ENCODE peak calls at places on chromosomes 5 and 9, in six cellular contexts. M, N, P, H, O and J are unnamed samples.

GRCh38 chr9:137200311-137201204 is at the start of gene TPRN:
- DNase-seq in N (peak), O (peak), P (peak), M (peak), H (peak), J (peak)

GRCh38 chr5:79858097-79858723 is 132.9 kb downstream of the MTX3 start:
- DNase-seq in N (peak), H (peak), M (peak), P (peak), O (peak), J (peak)

GRCh38 chr9:114382951-114383865 is 4.6 kb downstream of the AKNA start:
- DNase-seq in H (no peak), M (no peak), O (peak), P (no peak), N (peak), J (peak)

GRCh38 chr9:12884736-12885395 is 110.0 kb downstream of the LURAP1L start:
- DNase-seq in O (peak), P (peak), H (peak), N (peak), M (peak), J (no peak)

GRCh38 chr5:199821-200645 is 8.7 kb downstream of the LRRC14B start:
- DNase-seq in M (no peak), O (no peak), N (no peak), H (no peak), P (no peak), J (no peak)

GRCh38 chr5:40223884-40224402 is 455.8 kb upstream of the PTGER4 start:
- DNase-seq in H (peak), O (peak), M (no peak), N (peak), P (no peak), J (no peak)

GRCh38 chr9:133943781-133944745 is 48.1 kb downstream of the VAV2 start:
- DNase-seq in H (no peak), M (no peak), N (peak), P (no peak), O (peak), J (no peak)

GRCh38 chr5:149409268-149409948 is 30.3 kb upstream of the IL17B start:
- DNase-seq in H (no peak), M (no peak), N (no peak), O (no peak), P (no peak), J (no peak)

GRCh38 chr5:137589185-137589584 is 90.1 kb upstream of the SPOCK1 start:
- DNase-seq in O (no peak), P (no peak), N (no peak), M (no peak), H (no peak), J (no peak)

GRCh38 chr5:158351485-158352140 is 492.7 kb upstream of the CLINT1 start:
- DNase-seq in M (no peak), O (no peak), H (no peak), P (no peak), N (no peak), J (no peak)

GRCh38 chr9:5632540-5632939 is 3.6 kb downstream of the RIC1 start:
- DNase-seq in N (no peak), P (peak), O (no peak), M (no peak), H (no peak), J (no peak)

GRCh38 chr9:1978941-1979340 is 36.2 kb upstream of the SMARCA2 start:
- DNase-seq in N (peak), M (no peak), H (no peak), O (peak), P (no peak), J (no peak)